ENCODE peak calls at places on chromosomes 13 and 19, in seven cellular contexts. S, O, Y, X, N, U and I are unnamed samples.

GRCh38 chr13:27211771-27212364 is 39.5 kb upstream of the RPL21 start:
- DNase-seq in U (peak; percentile 24), S (no peak), X (no peak), N (no peak), Y (no peak), O (no peak), I (no peak)

GRCh38 chr19:18737954-18738351 is 53.2 kb downstream of the COMP start:
- DNase-seq in S (no peak), U (no peak), O (no peak), Y (no peak), X (no peak), N (no peak), I (no peak)

GRCh38 chr19:3699741-3700241 is 477 bp downstream of the PIP5K1C start:
- DNase-seq in Y (no peak), N (no peak), S (no peak), X (no peak), O (no peak), U (no peak), I (peak; percentile 74)

GRCh38 chr19:46839752-46840151 is 10.9 kb downstream of the AP2S1 start:
- DNase-seq in X (no peak), N (no peak), S (no peak), Y (no peak), U (no peak), O (no peak), I (no peak)

GRCh38 chr13:59182241-59182640 is 981.5 kb downstream of the DIAPH3 start:
- DNase-seq in U (no peak), X (no peak), Y (no peak), N (no peak), O (no peak), S (no peak), I (no peak)

GRCh38 chr19:4707956-4708650 is 15.5 kb downstream of the DPP9 start:
- DNase-seq in X (no peak), N (no peak), O (no peak), U (no peak), Y (no peak), S (no peak), I (no peak)

GRCh38 chr19:29943615-29944014 is 1.6 kb downstream of the URI1 start:
- DNase-seq in S (no peak), N (no peak), X (no peak), Y (no peak), O (no peak), U (no peak), I (no peak)

GRCh38 chr13:40026174-40026585 is 370.7 kb downstream of the COG6 start:
- DNase-seq in O (peak; percentile 5), S (no peak), U (no peak), N (peak; percentile 79), X (no peak), Y (no peak), I (no peak)

GRCh38 chr13:32211788-32212187 is 103.4 kb downstream of the ZAR1L start:
- DNase-seq in O (no peak), U (no peak), N (no peak), Y (no peak), S (no peak), X (no peak), I (no peak)

GRCh38 chr13:98677398-98677797 is 75.1 kb downstream of the SLC15A1 start:
- DNase-seq in U (no peak), S (no peak), N (no peak), X (no peak), Y (no peak), O (no peak), I (no peak)

GRCh38 chr13:100124265-100124664 is 35.4 kb downstream of the PCCA start:
- DNase-seq in Y (no peak), X (no peak), N (no peak), U (no peak), O (no peak), S (no peak), I (no peak)

GRCh38 chr19:48780684-48781391 is 25.5 kb downstream of the FGF21 start:
- DNase-seq in O (no peak), U (no peak), Y (no peak), X (no peak), N (no peak), S (no peak), I (no peak)

GRCh38 chr19:35693835-35694599 is 10.3 kb upstream of the ZBTB32 start:
- DNase-seq in N (peak; percentile 94), X (peak; percentile 87), U (no peak), O (peak; percentile 71), S (peak; percentile 86), Y (peak; percentile 89), I (peak; percentile 91)

GRCh38 chr19:1259206-1259872 is 9.8 kb upstream of the CIRBP start:
- DNase-seq in O (no peak), U (no peak), S (no peak), N (peak; percentile 92), Y (peak; percentile 88), X (no peak), I (peak; percentile 88)

GRCh38 chr19:47176627-47177090 is 46.0 kb downstream of the SAE1 start:
- DNase-seq in Y (no peak), X (no peak), U (no peak), S (no peak), N (peak; percentile 65), O (no peak), I (no peak)

GRCh38 chr19:12896460-12896859 is 5.5 kb downstream of the GCDH start:
- DNase-seq in Y (no peak), N (no peak), O (no peak), X (no peak), U (no peak), S (no peak), I (no peak)

GRCh38 chr19:5207806-5208205 is 132.8 kb downstream of the PTPRS start:
- DNase-seq in Y (no peak), X (no peak), N (no peak), U (no peak), S (no peak), O (no peak), I (no peak)

GRCh38 chr19:12866416-12867119 is 14.7 kb downstream of the DNASE2 start:
- DNase-seq in N (no peak), U (no peak), O (no peak), X (no peak), S (no peak), Y (no peak), I (peak; percentile 39)